ENCODE peak calls at places on chromosomes 4 and X, in four cellular contexts. I is GM12878, M is HepG2, V is H1. F is an unnamed sample.

GRCh38 chr4:15805583-15806517 is 27.7 kb downstream of the CD38 start:
- DNase-seq in I (peak), M (peak), V (no peak), F (peak)

GRCh38 chr4:60463846-60464502 is 736.2 kb upstream of the ADGRL3 start:
- DNase-seq in I (no peak), M (peak), V (no peak), F (no peak)

GRCh38 chr4:83569429-83569828 is 33.5 kb downstream of the GPAT3 start:
- DNase-seq in I (no peak), M (no peak), V (no peak), F (no peak)

GRCh38 chr4:173169428-173170209 is 1.0 kb downstream of the GALNT7 start:
- DNase-seq in I (no peak), M (no peak), V (no peak), F (no peak)

GRCh38 chr4:6751611-6752485 is 30.7 kb upstream of the KIAA0232 start:
- DNase-seq in I (no peak), M (no peak), V (no peak), F (no peak)

GRCh38 chr4:146029147-146029546 is 90.5 kb upstream of the ZNF827 start:
- DNase-seq in I (peak), M (no peak), V (no peak), F (no peak)

GRCh38 chrX:103663921-103664320 is 22.6 kb downstream of the MORF4L2 start:
- DNase-seq in I (no peak), M (no peak), V (no peak), F (no peak)

GRCh38 chr4:163587867-163588266 is 93.4 kb downstream of the TMA16 start:
- DNase-seq in I (peak), M (peak), V (no peak), F (no peak)

GRCh38 chr4:185651137-185651677 is 115.9 kb upstream of the PDLIM3 start:
- DNase-seq in I (no peak), M (peak), V (no peak), F (no peak)

GRCh38 chr4:118712872-118713271 is 27.7 kb downstream of the METTL14 start:
- DNase-seq in I (no peak), M (no peak), V (no peak), F (no peak)

GRCh38 chrX:30060718-30061117 is 154.6 kb upstream of the MAGEB2 start:
- DNase-seq in I (no peak), M (no peak), V (no peak), F (peak)

GRCh38 chrX:118560380-118560932 is 64.8 kb downstream of the DOCK11 start:
- DNase-seq in I (no peak), M (no peak), V (no peak), F (peak)

GRCh38 chr4:119037709-119038463 is 97.7 kb upstream of the MYOZ2 start:
- DNase-seq in I (peak), M (no peak), V (no peak), F (no peak)

GRCh38 chrX:41722816-41723215 is 1.2 kb upstream of the GPR82 start:
- DNase-seq in I (no peak), M (no peak), V (no peak), F (no peak)

GRCh38 chr4:152164561-152164960 is 371.3 kb downstream of the FBXW7 start:
- DNase-seq in I (no peak), M (no peak), V (no peak), F (no peak)

GRCh38 chrX:56564182-56564885 is 907 bp downstream of the UBQLN2 start:
- DNase-seq in I (no peak), M (peak), V (no peak), F (no peak)

GRCh38 chr4:1416948-1417260 is 10.7 kb upstream of the NKX1-1 start:
- DNase-seq in I (no peak), M (no peak), V (no peak), F (no peak)

GRCh38 chrX:134998246-134998645 is 7.5 kb downstream of the SMIM10 start:
- DNase-seq in I (no peak), M (no peak), V (no peak), F (no peak)

GRCh38 chr4:23811045-23811620 is 78.7 kb downstream of the PPARGC1A start:
- DNase-seq in I (no peak), M (no peak), V (no peak), F (no peak)

GRCh38 chrX:150158554-150159332 is 204.4 kb upstream of the MAMLD1 start:
- DNase-seq in I (no peak), M (no peak), V (no peak), F (no peak)

GRCh38 chrX:19513383-19513782 is 1.9 kb downstream of the MAP3K15 start:
- DNase-seq in I (no peak), M (peak), V (no peak), F (no peak)

GRCh38 chr4:188780686-188781085 is 641.4 kb downstream of the TRIML1 start:
- DNase-seq in I (no peak), M (no peak), V (no peak), F (no peak)

GRCh38 chr4:146450524-146450923 is 71.2 kb downstream of the SLC10A7 start:
- DNase-seq in I (no peak), M (no peak), V (no peak), F (no peak)

GRCh38 chrX:150238656-150239382 is 124.3 kb upstream of the MAMLD1 start:
- DNase-seq in I (no peak), M (peak), V (no peak), F (no peak)

GRCh38 chr4:16727218-16727617 is 171.2 kb downstream of the LDB2 start:
- DNase-seq in I (no peak), M (no peak), V (no peak), F (no peak)

GRCh38 chrX:24012266-24012665 is 14.7 kb downstream of the KLHL15 start:
- DNase-seq in I (no peak), M (no peak), V (no peak), F (no peak)

GRCh38 chr4:137705171-137705783 is 173.0 kb upstream of the PCDH18 start:
- DNase-seq in I (no peak), M (no peak), V (no peak), F (no peak)

GRCh38 chr4:2292679-2293108 is 30.8 kb upstream of the MXD4 start:
- DNase-seq in I (no peak), M (no peak), V (no peak), F (no peak)

GRCh38 chr4:73603854-73604584 is 16.2 kb downstream of the RASSF6 start:
- DNase-seq in I (no peak), M (no peak), V (no peak), F (no peak)

GRCh38 chr4:73606465-73606974 is 13.7 kb downstream of the RASSF6 start:
- DNase-seq in I (peak), M (no peak), V (no peak), F (no peak)

GRCh38 chr4:73609688-73610087 is 10.5 kb downstream of the RASSF6 start:
- DNase-seq in I (no peak), M (peak), V (no peak), F (no peak)

GRCh38 chr4:73608677-73609594 is 11.3 kb downstream of the RASSF6 start:
- DNase-seq in I (no peak), M (peak), V (no peak), F (no peak)

GRCh38 chr4:73607375-73608026 is 12.7 kb downstream of the RASSF6 start:
- DNase-seq in I (no peak), M (no peak), V (no peak), F (no peak)
- TF ChIP-seq SUZ12 in I (no peak), M (no peak), V (no peak), F (no peak)

DNA sequence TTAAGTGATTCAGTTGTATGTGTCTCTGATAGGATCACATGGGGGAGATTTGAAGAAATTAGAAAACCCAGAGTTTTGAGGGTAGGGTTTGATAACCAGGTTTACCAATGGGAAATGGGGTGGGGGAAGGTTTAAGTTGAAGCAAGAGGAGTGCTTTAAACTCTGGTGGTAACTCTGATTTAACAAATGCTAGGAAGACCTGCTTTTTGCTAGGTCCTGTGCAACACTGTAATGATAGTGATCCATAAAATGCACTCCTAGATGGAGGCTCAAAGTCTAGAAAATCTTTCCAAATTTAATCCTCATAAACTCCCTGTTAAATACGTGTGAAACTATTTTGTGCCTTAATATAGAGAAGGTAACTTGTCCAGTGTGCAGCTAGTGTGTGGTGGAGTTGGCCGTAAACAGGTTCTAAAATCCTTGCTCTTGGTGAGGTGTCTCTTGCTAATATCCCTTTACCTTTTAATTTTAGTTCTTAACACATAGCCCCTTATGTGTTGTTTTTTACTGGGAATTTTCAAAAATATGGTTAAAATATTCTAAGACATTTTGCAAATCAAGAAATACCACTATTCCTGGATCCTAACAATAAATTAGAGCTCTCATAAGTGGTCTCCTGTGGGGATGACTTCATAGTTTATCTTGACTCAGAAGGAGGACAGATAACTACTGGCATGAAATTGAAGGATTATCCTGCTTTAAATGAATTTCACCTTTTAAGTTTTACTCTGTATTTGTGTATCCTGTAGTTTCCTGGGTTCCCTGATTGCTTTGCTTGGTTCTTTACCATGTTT is 4.1 kb downstream of the RPL34 start:
- DNase-seq in I (no peak), M (no peak), V (no peak), F (no peak)
- H3K9ac ChIP-seq in I (no peak), M (no peak), V (no peak), F (no peak)

GRCh38 chrX:7214251-7214650 is 66.3 kb upstream of the PUDP start:
- DNase-seq in I (no peak), M (no peak), V (no peak), F (no peak)

GRCh38 chrX:7215842-7216241 is 67.9 kb upstream of the PUDP start:
- DNase-seq in I (no peak), M (no peak), V (no peak), F (no peak)

GRCh38 chrX:7216981-7217587 is 69.1 kb upstream of the PUDP start:
- DNase-seq in I (no peak), M (no peak), V (no peak), F (no peak)

GRCh38 chrX:7219153-7219705 is 71.3 kb upstream of the PUDP start:
- DNase-seq in I (no peak), M (peak), V (no peak), F (no peak)

GRCh38 chrX:7218321-7219152 is 70.6 kb upstream of the PUDP start:
- DNase-seq in I (no peak), M (peak), V (no peak), F (no peak)
- H3K4me3 ChIP-seq in I (no peak), M (no peak), V (no peak), F (no peak)

GRCh38 chrX:124421898-124422622 is 75.7 kb downstream of the SH2D1A start:
- DNase-seq in I (no peak), M (no peak), V (no peak), F (peak)
- TF ChIP-seq SUZ12 in I (no peak), M (no peak), V (no peak), F (no peak)